ENCODE peak calls at places on chromosome 1, in nine cellular contexts. L is PC-3, E is fibroblast of mammary gland, Q is tibial nerve, N is breast epithelium, D is stomach, Y is tibial artery, A is pancreas, M is astrocyte of the spinal cord. F is an unnamed sample.

GRCh38 chr1:238457610-238458009 is 566.9 kb upstream of the ZP4 start:
- DNase-seq in N (no peak), D (no peak), L (no peak), Y (no peak), M (no peak), Q (no peak), A (no peak), E (peak; percentile 4), F (no peak)

GRCh38 chr1:48208652-48209051 is 13.9 kb upstream of the SLC5A9 start:
- DNase-seq in Q (no peak), N (no peak), L (no peak), A (no peak), D (no peak), Y (no peak), M (no peak), E (no peak), F (no peak)

GRCh38 chr1:168553680-168554553 is 10.1 kb upstream of the XCL2 start:
- DNase-seq in Q (no peak), L (no peak), Y (no peak), M (no peak), N (no peak), D (no peak), A (no peak), E (no peak), F (no peak)

GRCh38 chr1:85406887-85407593 is 57.9 kb downstream of the DDAH1 start:
- DNase-seq in Q (no peak), A (peak; percentile 61), Y (peak; percentile 48), L (peak; percentile 91), N (peak; percentile 30), M (peak; percentile 96), D (peak; percentile 39), E (peak; percentile 94), F (peak; percentile 39)

GRCh38 chr1:11938722-11939526 is 4.4 kb downstream of the PLOD1 start:
- DNase-seq in Q (peak; percentile 75), L (peak; percentile 52), D (no peak), A (no peak), Y (no peak), N (no peak), E (no peak), M (no peak), F (peak; percentile 82)

GRCh38 chr1:200436436-200436835 is 26.6 kb upstream of the ZNF281 start:
- DNase-seq in L (no peak), E (no peak), M (no peak), D (no peak), Q (no peak), N (no peak), Y (no peak), A (no peak), F (no peak)

GRCh38 chr1:193971595-193971994 is 785.2 kb upstream of the B3GALT2 start:
- DNase-seq in L (peak; percentile 84), N (no peak), A (no peak), D (no peak), E (no peak), Y (no peak), Q (no peak), M (peak; percentile 71), F (no peak)

GRCh38 chr1:157356611-157357010 is 195.7 kb downstream of the FCRL5 start:
- DNase-seq in Y (no peak), M (no peak), Q (no peak), N (no peak), E (no peak), A (no peak), D (no peak), L (no peak), F (no peak)

GRCh38 chr1:234139966-234140365 is 233.3 kb upstream of the COA6 start:
- DNase-seq in M (peak; percentile 82), Y (no peak), A (no peak), E (peak; percentile 27), L (peak; percentile 99), D (no peak), N (no peak), Q (no peak), F (no peak)

GRCh38 chr1:31753623-31754349 is 10.4 kb downstream of the ADGRB2 start:
- DNase-seq in A (peak; percentile 36), Q (peak; percentile 34), Y (peak; percentile 30), D (peak; percentile 80), L (no peak), E (peak; percentile 43), N (no peak), M (no peak), F (no peak)

GRCh38 chr1:15364740-15365139 is 44.9 kb upstream of the EFHD2 start:
- DNase-seq in E (no peak), M (no peak), D (no peak), L (no peak), N (no peak), A (no peak), Y (no peak), Q (no peak), F (no peak)
- TF ChIP-seq CTCF in E (no peak), M (no peak), D (no peak), L (peak; percentile 26), N (no peak), A (no peak), Y (no peak), Q (no peak), F (no peak)

GRCh38 chr1:20069932-20070331 is at the start of gene PLA2G5:
- DNase-seq in N (no peak), E (peak; percentile 43), Q (no peak), D (no peak), A (no peak), Y (peak; percentile 65), L (no peak), M (peak; percentile 41), F (peak; percentile 90)
- H3K4me3 ChIP-seq in N (no peak within 1 kb of the TSS), E (no peak within 1 kb of the TSS), Q (no peak within 1 kb of the TSS), D (peak within 1 kb of the TSS; percentile 31), A (no peak within 1 kb of the TSS), Y (peak within 1 kb of the TSS; percentile 44), L (no peak within 1 kb of the TSS), M (no peak within 1 kb of the TSS), F (peak within 1 kb of the TSS; percentile 33)

GRCh38 chr1:52554267-52554640 is 1.4 kb upstream of the TUT4 start:
- DNase-seq in N (no peak), M (no peak), Y (no peak), A (no peak), Q (no peak), D (no peak), E (no peak), L (no peak), F (no peak)

GRCh38 chr1:52553372-52554266 is 727 bp upstream of the TUT4 start:
- DNase-seq in A (peak; percentile 84), Y (peak; percentile 83), D (peak; percentile 79), M (peak; percentile 84), Q (peak; percentile 75), E (peak; percentile 80), N (peak; percentile 83), L (peak; percentile 73), F (peak; percentile 91)

GRCh38 chr1:52551476-52552235 is 1.2 kb downstream of the TUT4 start:
- DNase-seq in Q (no peak), L (peak; percentile 51), Y (no peak), D (no peak), A (no peak), N (no peak), M (peak; percentile 63), E (peak; percentile 65), F (no peak)

GRCh38 chr1:52552236-52552504 is 722 bp downstream of the TUT4 start:
- DNase-seq in M (no peak), Q (peak; percentile 26), A (peak; percentile 46), D (peak; percentile 56), L (peak; percentile 52), N (peak; percentile 27), E (peak; percentile 73), Y (peak; percentile 39), F (peak; percentile 25)

DNA sequence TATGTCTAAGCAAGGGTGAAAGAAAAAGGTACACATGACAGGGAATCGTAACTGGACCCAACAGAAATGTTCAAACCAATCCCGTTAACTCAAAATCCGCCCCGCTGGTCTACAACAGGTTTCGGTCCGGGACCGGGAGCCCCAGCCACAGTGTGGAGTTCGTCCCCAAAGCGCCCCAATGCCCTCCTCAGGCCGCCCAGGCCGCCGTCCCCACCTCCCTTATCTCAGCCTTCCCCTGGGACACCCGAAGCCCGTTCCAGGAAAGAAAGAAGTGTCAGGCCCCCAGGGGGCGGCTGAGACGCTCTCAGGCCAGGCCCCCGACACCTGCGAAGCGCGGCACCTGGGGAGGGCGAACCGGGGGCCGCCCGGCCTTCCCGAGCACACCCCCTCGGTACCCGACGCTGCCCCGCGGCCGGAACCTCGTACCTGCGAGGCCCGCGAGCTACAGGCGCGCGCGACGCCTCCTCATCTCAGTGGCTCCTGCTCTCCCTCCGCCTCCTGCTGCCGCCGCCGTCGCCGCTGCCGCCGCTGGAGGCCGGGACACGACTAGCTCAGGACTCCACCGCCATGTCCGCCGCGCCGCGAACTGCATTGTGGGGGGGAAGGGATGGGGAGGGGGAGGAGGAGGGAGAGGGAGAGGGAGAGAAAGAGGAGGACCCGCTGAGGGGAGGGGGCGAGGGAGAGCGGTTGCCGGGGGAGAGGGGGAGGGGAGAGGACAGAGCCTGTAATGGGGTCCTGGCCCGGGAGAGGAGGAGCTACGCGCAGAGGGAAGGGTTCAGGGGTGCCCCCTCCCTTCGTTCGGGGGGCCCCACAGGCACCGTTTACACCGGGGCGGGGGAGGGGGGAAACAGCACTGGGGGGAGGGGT is at the start of gene TUT4:
- DNase-seq in L (peak; percentile 66), A (peak; percentile 84), E (peak; percentile 60), D (peak; percentile 72), Y (peak; percentile 72), M (peak; percentile 87), N (peak; percentile 71), Q (peak; percentile 56), F (peak; percentile 90)
- TF ChIP-seq CTCF in L (peak; percentile 12), A (no peak), E (no peak), D (no peak), Y (no peak), M (peak; percentile 15), N (no peak), Q (no peak), F (no peak)

GRCh38 chr1:109763646-109764415 is at the start of gene EPS8L3:
- DNase-seq in Q (peak; percentile 4), N (no peak), Y (no peak), L (no peak), A (peak; percentile 22), D (peak; percentile 80), E (no peak), M (no peak), F (peak; percentile 6)
- H3K4me3 ChIP-seq in Q (peak within 1 kb of the TSS; percentile 23), N (no peak within 1 kb of the TSS), Y (no peak within 1 kb of the TSS), L (no peak within 1 kb of the TSS), A (no peak within 1 kb of the TSS), D (peak within 1 kb of the TSS; percentile 33), E (no peak within 1 kb of the TSS), M (no peak within 1 kb of the TSS), F (no peak within 1 kb of the TSS)

GRCh38 chr1:167538657-167539056 is 14.9 kb downstream of the CREG1 start:
- DNase-seq in L (no peak), D (no peak), Q (no peak), E (no peak), N (no peak), Y (no peak), A (no peak), M (no peak), F (no peak)
- TF ChIP-seq CTCF in L (no peak), D (no peak), Q (no peak), E (no peak), N (no peak), Y (no peak), A (no peak), M (no peak), F (no peak)

GRCh38 chr1:15584489-15585363 is at the start of gene AGMAT:
- DNase-seq in Q (no peak), M (no peak), E (peak; percentile 24), Y (no peak), L (peak; percentile 37), D (peak; percentile 43), A (peak; percentile 27), N (no peak), F (no peak)
- H3K4me3 ChIP-seq in Q (peak within 1 kb of the TSS; percentile 53), M (peak within 1 kb of the TSS; percentile 40), E (peak within 1 kb of the TSS; percentile 47), Y (peak within 1 kb of the TSS; percentile 40), L (peak within 1 kb of the TSS; percentile 75), D (peak within 1 kb of the TSS; percentile 68), A (peak within 1 kb of the TSS; percentile 64), N (peak within 1 kb of the TSS; percentile 57), F (peak within 1 kb of the TSS; percentile 41)

F was measured in heart left ventricle.